ENCODE peak calls at places on chromosomes 2 and 18, in ten cellular contexts. V is GM23338; B is OCI-LY7; F is fibroblast of lung; R is upper lobe of right lung; C is IMR-90; N is thyroid gland; O is endothelial cell of umbilical vein; J is CD8-positive, alpha-beta T cell; Q is tibial artery. Y is an unnamed sample. For H3K36me3, the result is how much of the 10 kb centered on the place peaks cover.

GRCh38 chr18:36179562-36180334 is 7.5 kb upstream of the MOCOS start:
- DNase-seq in V (no peak), B (peak), F (peak), R (peak), C (peak), N (peak), O (peak), J (no peak), Q (peak), Y (peak)

GRCh38 chr2:223047260-223047761 is 4.7 kb upstream of the KCNE4 start:
- DNase-seq in V (no peak), B (no peak), F (peak), R (no peak), C (peak), N (no peak), O (no peak), J (no peak), Q (no peak), Y (no peak)

GRCh38 chr2:178195390-178196166 is 1.3 kb downstream of the OSBPL6 start:
- DNase-seq in V (no peak), B (no peak), F (peak), R (no peak), C (no peak), N (no peak), O (no peak), J (no peak), Q (no peak), Y (no peak)

GRCh38 chr2:83971547-83971946 is 487.5 kb downstream of the SUCLG1 start:
- DNase-seq in V (no peak), B (no peak), F (no peak), R (no peak), C (no peak), N (no peak), O (no peak), J (no peak), Q (no peak), Y (no peak)

GRCh38 chr2:210309546-210310233 is 5.3 kb downstream of the MYL1 start:
- DNase-seq in V (no peak), B (no peak), F (no peak), R (no peak), C (no peak), N (no peak), O (no peak), J (no peak), Q (no peak), Y (no peak)

GRCh38 chr2:67510745-67511144 is 113.6 kb downstream of the ETAA1 start:
- DNase-seq in V (no peak), B (no peak), F (peak), R (no peak), C (peak), N (no peak), O (no peak), J (no peak), Q (no peak), Y (no peak)

GRCh38 chr2:207330912-207331311 is 165.2 kb upstream of the KLF7 start:
- DNase-seq in V (no peak), B (no peak), F (peak), R (no peak), C (peak), N (peak), O (peak), J (no peak), Q (peak), Y (no peak)

GRCh38 chr18:56511996-56512395 is 126.4 kb downstream of the TXNL1 start:
- DNase-seq in V (no peak), B (no peak), F (no peak), R (no peak), C (no peak), N (no peak), O (no peak), J (no peak), Q (no peak), Y (no peak)

GRCh38 chr2:170237572-170238120 is 59.7 kb downstream of the MYO3B start:
- DNase-seq in V (no peak), B (no peak), F (no peak), R (no peak), C (no peak), N (no peak), O (no peak), J (no peak), Q (no peak), Y (no peak)

GRCh38 chr18:28147674-28148171 is 29.2 kb downstream of the CDH2 start:
- DNase-seq in V (no peak), B (no peak), F (peak), R (no peak), C (peak), N (peak), O (peak), J (no peak), Q (no peak), Y (no peak)

GRCh38 chr2:66305714-66306113 is 129.2 kb upstream of the MEIS1 start:
- DNase-seq in V (no peak), B (no peak), F (peak), R (peak), C (peak), N (peak), O (peak), J (no peak), Q (peak), Y (peak)

GRCh38 chr2:145813481-145813880 is 1293.6 kb upstream of the ZEB2 start:
- DNase-seq in V (peak), B (no peak), F (no peak), R (no peak), C (no peak), N (no peak), O (peak), J (no peak), Q (no peak), Y (no peak)

GRCh38 chr18:74734013-74734444 is 136.4 kb downstream of the ZNF407 start:
- DNase-seq in V (no peak), B (no peak), F (no peak), R (no peak), C (no peak), N (no peak), O (no peak), J (no peak), Q (no peak), Y (no peak)

GRCh38 chr2:16034151-16034974 is 94.0 kb downstream of the MYCN start:
- DNase-seq in V (peak), B (no peak), F (no peak), R (no peak), C (no peak), N (peak), O (no peak), J (no peak), Q (no peak), Y (no peak)

GRCh38 chr2:38147333-38148121 is 71.6 kb upstream of the CYP1B1 start:
- DNase-seq in V (no peak), B (no peak), F (no peak), R (no peak), C (peak), N (no peak), O (no peak), J (no peak), Q (no peak), Y (no peak)

GRCh38 chr2:110772383-110772755 is 40.0 kb downstream of the ACOXL start:
- DNase-seq in V (peak), B (no peak), F (no peak), R (no peak), C (no peak), N (no peak), O (no peak), J (no peak), Q (no peak), Y (no peak)

GRCh38 chr2:74845217-74845751 is 11.4 kb downstream of the HK2 start:
- DNase-seq in V (peak), B (no peak), F (peak), R (peak), C (peak), N (peak), O (peak), J (no peak), Q (peak), Y (peak)

GRCh38 chr2:133667085-133667484 is 98.8 kb upstream of the NCKAP5 start:
- DNase-seq in V (no peak), B (no peak), F (peak), R (no peak), C (peak), N (no peak), O (peak), J (no peak), Q (no peak), Y (no peak)

GRCh38 chr18:38307919-38308318 is 742.3 kb upstream of the CELF4 start:
- DNase-seq in V (no peak), B (no peak), F (no peak), R (no peak), C (no peak), N (no peak), O (no peak), J (no peak), Q (no peak), Y (no peak)

GRCh38 chr18:57859314-57859713 is 56.2 kb upstream of the ATP8B1 start:
- DNase-seq in V (peak), B (peak), F (peak), R (no peak), C (no peak), N (peak), O (peak), J (no peak), Q (no peak), Y (peak)

GRCh38 chr18:33440011-33440383 is 524 bp downstream of the CCDC178 start:
- DNase-seq in V (peak), B (peak), F (peak), R (no peak), C (peak), N (peak), O (peak), J (no peak), Q (peak), Y (peak)

GRCh38 chr2:121046335-121046734 is 238.7 kb downstream of the TFCP2L1 start:
- DNase-seq in V (no peak), B (no peak), F (no peak), R (no peak), C (no peak), N (no peak), O (no peak), J (no peak), Q (no peak), Y (no peak)

GRCh38 chr18:45861926-45862325 is 36.5 kb downstream of the SIGLEC15 start:
- DNase-seq in V (no peak), B (no peak), F (no peak), R (no peak), C (no peak), N (no peak), O (no peak), J (no peak), Q (no peak), Y (no peak)

GRCh38 chr2:201733544-201733943 is 35.1 kb upstream of the MPP4 start:
- DNase-seq in V (no peak), B (no peak), F (no peak), R (no peak), C (no peak), N (no peak), O (peak), J (no peak), Q (no peak), Y (no peak)

GRCh38 chr18:57809190-57809589 is 6.1 kb upstream of the ATP8B1 start:
- DNase-seq in V (no peak), B (no peak), F (no peak), R (no peak), C (no peak), N (no peak), O (peak), J (no peak), Q (no peak), Y (no peak)

GRCh38 chr2:227460079-227460485 is 11.9 kb upstream of the AGFG1 start:
- DNase-seq in V (no peak), B (no peak), F (peak), R (no peak), C (peak), N (no peak), O (no peak), J (peak), Q (no peak), Y (no peak)

GRCh38 chr2:107325983-107326786 is 440.2 kb upstream of the ST6GAL2 start:
- DNase-seq in V (no peak), B (no peak), F (peak), R (no peak), C (no peak), N (peak), O (no peak), J (no peak), Q (peak), Y (no peak)

GRCh38 chr2:188382107-188382506 is 90.4 kb downstream of the GULP1 start:
- DNase-seq in V (no peak), B (no peak), F (peak), R (no peak), C (peak), N (no peak), O (peak), J (no peak), Q (no peak), Y (no peak)

GRCh38 chr2:203498161-203498560 is 36.9 kb downstream of the RAPH1 start:
- DNase-seq in V (no peak), B (no peak), F (peak), R (no peak), C (peak), N (no peak), O (peak), J (no peak), Q (no peak), Y (no peak)

GRCh38 chr2:212536385-212537310 is 2.0 kb downstream of the ERBB4 start:
- DNase-seq in V (peak), B (no peak), F (no peak), R (peak), C (no peak), N (peak), O (peak), J (no peak), Q (peak), Y (peak)

GRCh38 chr2:31729442-31730092 is 148.8 kb upstream of the SRD5A2 start:
- DNase-seq in V (peak), B (peak), F (peak), R (no peak), C (peak), N (no peak), O (peak), J (no peak), Q (no peak), Y (no peak)

GRCh38 chr18:48810805-48811204 is 140.0 kb downstream of the SMAD7 start:
- DNase-seq in V (no peak), B (no peak), F (peak), R (no peak), C (peak), N (no peak), O (no peak), J (no peak), Q (no peak), Y (no peak)

GRCh38 chr2:181165199-181165868 is 184.9 kb downstream of the UBE2E3 start:
- DNase-seq in V (no peak), B (no peak), F (no peak), R (no peak), C (no peak), N (no peak), O (no peak), J (no peak), Q (no peak), Y (no peak)

DNA sequence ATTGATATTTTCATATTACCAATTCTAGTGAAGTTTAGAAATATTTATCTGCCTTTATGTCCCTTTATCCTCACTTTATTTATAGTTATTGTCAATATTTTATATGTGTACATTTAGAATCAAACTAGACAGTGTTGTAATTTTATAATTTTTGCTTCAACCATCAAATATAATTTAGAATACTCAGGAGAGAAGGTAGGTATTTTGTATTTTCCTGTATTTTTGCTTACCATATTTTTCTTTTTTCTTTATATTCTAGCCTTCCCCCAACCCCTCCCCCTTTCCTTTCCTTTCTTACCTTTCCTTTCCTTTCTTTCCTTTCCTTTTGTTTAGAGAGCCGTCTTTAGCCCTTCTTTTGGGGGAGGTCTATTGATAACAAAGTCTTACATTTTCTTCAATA is 140.2 kb downstream of the LRRTM1 start:
- DNase-seq in V (no peak), B (no peak), F (no peak), R (no peak), C (no peak), N (no peak), O (no peak), J (no peak), Q (no peak), Y (no peak)
- TF ChIP-seq CTCF in V (no peak), B (no peak), F (no peak), R (no peak), C (no peak), N (no peak), O (no peak), J (no peak), Q (no peak), Y (no peak)

GRCh38 chr18:7615840-7616239 is 48.7 kb downstream of the PTPRM start:
- DNase-seq in V (no peak), B (no peak), F (no peak), R (no peak), C (no peak), N (no peak), O (no peak), J (no peak), Q (no peak), Y (no peak)

GRCh38 chr18:7618821-7619410 is 51.8 kb downstream of the PTPRM start:
- DNase-seq in V (no peak), B (no peak), F (no peak), R (no peak), C (no peak), N (peak), O (no peak), J (no peak), Q (no peak), Y (no peak)

GRCh38 chr18:7616661-7617060 is 49.5 kb downstream of the PTPRM start:
- DNase-seq in V (no peak), B (no peak), F (no peak), R (no peak), C (no peak), N (peak), O (no peak), J (no peak), Q (no peak), Y (no peak)

GRCh38 chr18:7617738-7618422 is 50.8 kb downstream of the PTPRM start:
- DNase-seq in V (peak), B (no peak), F (peak), R (no peak), C (peak), N (peak), O (peak), J (no peak), Q (peak), Y (peak)

DNA sequence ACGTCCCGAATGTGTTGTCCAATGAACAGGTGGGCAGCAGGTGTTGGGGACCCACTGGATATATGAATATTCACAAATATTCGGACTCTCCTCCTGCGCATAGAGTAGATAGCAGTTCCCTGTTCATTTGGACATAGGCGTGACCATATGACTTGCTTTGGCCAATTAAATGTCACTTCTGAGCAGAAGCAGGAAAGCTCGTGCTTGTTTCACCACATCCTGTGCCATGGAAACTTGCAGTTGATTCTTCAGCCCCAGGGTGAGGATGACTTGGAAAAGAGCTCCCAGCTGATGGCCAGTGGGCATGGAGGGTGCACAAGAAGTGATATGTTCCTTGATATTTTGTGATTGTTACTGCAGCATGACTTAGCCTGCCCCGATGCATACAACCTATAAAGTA is 52.6 kb downstream of the PTPRM start:
- DNase-seq in V (no peak), B (no peak), F (no peak), R (no peak), C (no peak), N (no peak), O (no peak), J (no peak), Q (no peak), Y (no peak)
- H3K27ac ChIP-seq in V (no peak), B (no peak), F (no peak), R (no peak), C (no peak), N (peak), O (no peak), J (no peak), Q (peak), Y (no peak)

DNA sequence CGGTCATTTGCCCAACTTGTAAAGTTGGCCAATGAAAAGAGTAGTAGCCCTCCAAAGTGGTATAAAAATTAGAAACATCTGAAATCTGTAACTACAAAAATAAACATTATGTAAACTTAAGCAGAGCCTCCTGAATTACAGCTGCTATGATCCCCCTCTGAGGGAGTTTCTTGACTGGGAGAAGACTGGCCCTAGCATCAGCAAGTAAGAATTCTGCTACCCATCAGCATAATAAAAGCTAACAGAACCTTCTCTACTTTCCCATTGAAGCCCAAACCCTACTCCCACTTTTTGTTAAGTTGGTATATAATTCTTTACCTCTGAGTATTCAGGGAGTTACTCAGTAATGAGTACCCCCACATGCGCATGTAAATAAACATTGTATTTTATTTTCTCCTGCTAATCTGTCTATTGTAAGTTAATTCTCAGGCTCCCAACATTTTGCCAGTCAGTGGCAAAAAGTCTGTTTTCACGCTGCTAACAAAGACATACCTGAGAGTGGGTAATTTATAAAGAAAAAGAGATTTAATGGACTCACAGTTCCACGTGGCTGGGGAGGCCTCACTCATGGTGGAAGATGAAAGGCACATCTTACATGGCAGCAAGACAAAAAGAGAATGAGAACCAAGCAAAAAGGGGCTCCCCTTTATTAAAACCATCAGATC is 71.3 kb downstream of the MYL12B start:
- DNase-seq in V (peak), B (no peak), F (peak), R (no peak), C (peak), N (no peak), O (no peak), J (no peak), Q (no peak), Y (no peak)
- H3K36me3 ChIP-seq in V (under half), B (under half), F (under half), R (under half), C (under half), N (under half), O (under half), J (under half), Q (under half), Y (under half)

DNA sequence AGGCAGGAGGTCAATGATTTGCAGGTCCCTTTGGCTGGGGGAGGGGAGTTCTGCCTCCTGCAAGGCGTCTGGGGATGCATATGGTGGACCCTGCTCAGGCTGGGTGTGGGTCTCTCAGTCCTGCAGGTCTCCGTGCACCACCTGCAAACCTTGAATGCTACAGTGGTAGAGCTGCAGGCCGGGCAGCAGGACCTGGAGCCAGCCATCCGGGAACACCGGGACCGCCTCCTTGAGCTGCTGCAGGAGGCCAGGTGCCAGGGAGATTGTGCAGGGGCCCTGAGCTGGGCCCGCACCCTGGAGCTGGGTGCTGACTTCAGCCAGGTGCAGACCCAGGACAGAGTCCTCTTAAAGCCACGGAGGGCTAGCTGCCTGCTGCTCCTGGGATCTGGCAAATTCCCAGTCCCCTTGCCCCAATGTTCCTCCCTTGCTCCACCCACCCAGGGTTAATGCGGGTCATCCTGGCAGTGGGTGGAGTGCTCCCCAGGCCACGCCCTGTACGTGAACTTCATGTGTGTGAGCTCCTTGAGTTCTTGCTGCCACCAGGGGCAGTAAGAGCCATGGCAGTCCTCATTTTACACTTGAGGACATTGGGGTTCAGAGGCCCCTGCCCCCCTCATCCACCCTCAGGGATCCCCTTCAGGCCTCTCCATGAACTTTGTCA is 3.1 kb downstream of the PROM2 start:
- DNase-seq in V (peak), B (peak), F (no peak), R (peak), C (no peak), N (peak), O (no peak), J (no peak), Q (no peak), Y (peak)
- TF ChIP-seq CTCF in V (peak), B (no peak), F (no peak), R (no peak), C (no peak), N (peak), O (no peak), J (no peak), Q (no peak), Y (peak)

GRCh38 chr2:9405636-9406035 is 17.7 kb downstream of the ITGB1BP1 start:
- DNase-seq in V (no peak), B (no peak), F (peak), R (peak), C (peak), N (no peak), O (no peak), J (no peak), Q (no peak), Y (no peak)
- H3K27ac ChIP-seq in V (no peak), B (no peak), F (no peak), R (no peak), C (peak), N (no peak), O (no peak), J (no peak), Q (no peak), Y (no peak)

GRCh38 chr2:96265349-96265839 is 403 bp downstream of the TMEM127 start:
- DNase-seq in V (peak), B (peak), F (no peak), R (no peak), C (no peak), N (peak), O (peak), J (no peak), Q (peak), Y (peak)
- H3K36me3 ChIP-seq in V (under half), B (half or more), F (under half), R (half or more), C (under half), N (under half), O (under half), J (under half), Q (under half), Y (under half)